ENCODE peak calls at places on chromosomes 6 and 20, in four cellular contexts. I is K562, N is SK-N-SH, D is IMR-90. U is an unnamed sample.

GRCh38 chr6:134936927-134937326 is 13.0 kb downstream of the ALDH8A1 start:
- DNase-seq in I (no peak), D (peak; percentile 82), N (no peak), U (no peak)

GRCh38 chr6:16625319-16626240 is 135.7 kb downstream of the ATXN1 start:
- DNase-seq in N (no peak), I (no peak), D (peak; percentile 28), U (peak; percentile 2)

GRCh38 chr6:75205776-75206334 is at the start of gene COL12A1:
- DNase-seq in N (peak; percentile 32), I (no peak), D (peak; percentile 100), U (peak; percentile 72)

GRCh38 chr20:37593710-37594109 is 66.0 kb upstream of the BLCAP start:
- DNase-seq in N (no peak), I (no peak), D (no peak), U (no peak)

GRCh38 chr20:20820104-20820503 is 107.7 kb upstream of the RALGAPA2 start:
- DNase-seq in N (peak; percentile 47), I (peak; percentile 41), D (no peak), U (peak; percentile 36)

GRCh38 chr6:26534681-26535465 is 3.3 kb upstream of the HMGN4 start:
- DNase-seq in N (no peak), D (no peak), I (no peak), U (peak; percentile 34)

GRCh38 chr20:4082406-4083102 is 67.2 kb upstream of the RNF24 start:
- DNase-seq in N (peak; percentile 32), D (peak; percentile 82), I (peak; percentile 93), U (no peak)

GRCh38 chr6:148317739-148318138 is 24.9 kb upstream of the SASH1 start:
- DNase-seq in I (no peak), N (no peak), D (no peak), U (no peak)

GRCh38 chr6:37052027-37052628 is 46.7 kb downstream of the FGD2 start:
- DNase-seq in I (peak; percentile 82), N (no peak), D (no peak), U (no peak)

GRCh38 chr20:1484438-1485120 is 6.6 kb downstream of the SIRPB2 start:
- DNase-seq in D (no peak), I (no peak), N (no peak), U (no peak)

GRCh38 chr6:110173506-110174132 is 5.9 kb downstream of the WASF1 start:
- DNase-seq in N (peak; percentile 22), I (peak; percentile 16), D (peak; percentile 1), U (no peak)

GRCh38 chr20:18132663-18133062 is 5.0 kb upstream of the KAT14 start:
- DNase-seq in N (no peak), I (no peak), D (no peak), U (no peak)

GRCh38 chr6:113458368-113459010 is 398.7 kb upstream of the MARCKS start:
- DNase-seq in N (no peak), D (peak; percentile 45), I (no peak), U (no peak)

GRCh38 chr6:142624978-142625715 is 319.8 kb downstream of the HIVEP2 start:
- DNase-seq in N (no peak), D (no peak), I (no peak), U (no peak)

GRCh38 chr6:3484240-3484639 is 27.4 kb upstream of the SLC22A23 start:
- DNase-seq in D (peak; percentile 49), I (no peak), N (no peak), U (no peak)

GRCh38 chr20:24984963-24985640 is 7.4 kb downstream of the APMAP start:
- DNase-seq in I (no peak), N (no peak), D (no peak), U (no peak)

GRCh38 chr6:151180321-151180720 is 59.4 kb upstream of the AKAP12 start:
- DNase-seq in N (no peak), D (no peak), I (no peak), U (no peak)

GRCh38 chr6:89045585-89045984 is 35.0 kb upstream of the PNRC1 start:
- DNase-seq in D (no peak), I (no peak), N (no peak), U (no peak)

GRCh38 chr6:5599112-5599511 is 337.8 kb downstream of the FARS2 start:
- DNase-seq in D (no peak), I (no peak), N (peak; percentile 41), U (no peak)

GRCh38 chr20:25699914-25700313 is 3.3 kb upstream of the ZNF337 start:
- DNase-seq in I (no peak), N (no peak), D (no peak), U (no peak)

GRCh38 chr20:37392441-37393195 is 46.7 kb downstream of the SRC start:
- DNase-seq in I (peak; percentile 64), N (peak; percentile 71), D (no peak), U (no peak)

GRCh38 chr20:60055740-60056139 is 97.5 kb downstream of the CDH26 start:
- DNase-seq in D (no peak), I (no peak), N (no peak), U (no peak)

GRCh38 chr20:64149141-64149540 is 15.1 kb upstream of the MYT1 start:
- DNase-seq in D (no peak), I (no peak), N (no peak), U (no peak)

GRCh38 chr6:166007349-166008263 is 160.0 kb downstream of the TBXT start:
- DNase-seq in D (peak; percentile 88), I (no peak), N (peak; percentile 55), U (peak; percentile 91)

GRCh38 chr20:14672066-14672465 is 334.7 kb upstream of the FLRT3 start:
- DNase-seq in N (no peak), I (no peak), D (no peak), U (no peak)

GRCh38 chr20:51713213-51713598 is 55.0 kb downstream of the ATP9A start:
- DNase-seq in D (no peak), I (no peak), N (no peak), U (no peak)

GRCh38 chr20:64109390-64109747 is 2.0 kb upstream of the NPBWR2 start:
- DNase-seq in D (no peak), I (no peak), N (no peak), U (no peak)

GRCh38 chr20:44069203-44069931 is 117.6 kb downstream of the JPH2 start:
- DNase-seq in I (no peak), D (no peak), N (no peak), U (no peak)

GRCh38 chr6:164085086-164085485 is 670.6 kb downstream of the QKI start:
- DNase-seq in I (no peak), D (no peak), N (no peak), U (no peak)

GRCh38 chr6:84043555-84043954 is 10.0 kb downstream of the MRAP2 start:
- DNase-seq in D (no peak), I (no peak), N (no peak), U (no peak)

GRCh38 chr6:149182262-149182661 is 135.2 kb upstream of the TAB2 start:
- DNase-seq in N (no peak), I (no peak), D (no peak), U (no peak)

GRCh38 chr6:133965817-133966360 is 12.9 kb downstream of the TBPL1 start:
- DNase-seq in I (no peak), D (peak; percentile 13), N (no peak), U (no peak)

GRCh38 chr6:149614352-149614751 is 34.2 kb downstream of the KATNA1 start:
- DNase-seq in N (no peak), D (peak; percentile 41), I (no peak), U (no peak)

GRCh38 chr6:24219670-24220069 is 93.7 kb downstream of the NRSN1 start:
- DNase-seq in N (no peak), D (no peak), I (no peak), U (no peak)

GRCh38 chr6:24215068-24215467 is 89.1 kb downstream of the NRSN1 start:
- DNase-seq in I (no peak), D (no peak), N (no peak), U (no peak)
- TF ChIP-seq RCOR1 in I (no peak), D (no peak), N (no peak), U (no peak)

GRCh38 chr6:130018830-130019795 is 732 bp downstream of the L3MBTL3 start:
- DNase-seq in I (peak; percentile 47), N (peak; percentile 58), D (peak; percentile 37), U (peak; percentile 11)
- TF ChIP-seq RCOR1 in I (no peak), N (no peak), D (no peak), U (no peak)

DNA sequence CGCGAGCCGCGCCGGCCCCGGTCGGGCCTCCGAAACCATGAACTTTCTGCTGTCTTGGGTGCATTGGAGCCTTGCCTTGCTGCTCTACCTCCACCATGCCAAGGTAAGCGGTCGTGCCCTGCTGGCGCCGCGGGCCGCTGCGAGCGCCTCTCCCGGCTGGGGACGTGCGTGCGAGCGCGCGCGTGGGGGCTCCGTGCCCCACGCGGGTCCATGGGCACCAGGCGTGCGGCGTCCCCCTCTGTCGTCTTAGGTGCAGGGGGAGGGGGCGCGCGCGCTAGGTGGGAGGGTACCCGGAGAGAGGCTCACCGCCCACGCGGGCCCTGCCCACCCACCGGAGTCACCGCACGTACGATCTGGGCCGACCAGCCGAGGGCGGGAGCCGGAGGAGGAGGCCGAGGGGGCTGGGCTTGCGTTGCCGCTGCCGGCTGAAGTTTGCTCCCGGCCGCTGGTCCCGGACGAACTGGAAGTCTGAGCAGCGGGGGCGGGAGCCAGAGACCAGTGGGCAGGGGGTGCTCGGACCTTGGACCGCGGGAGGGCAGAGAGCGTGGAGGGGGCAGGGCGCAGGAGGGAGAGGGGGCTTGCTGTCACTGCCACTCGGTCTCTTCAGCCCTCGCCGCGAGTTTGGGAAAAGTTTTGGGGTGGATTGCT is 1.3 kb downstream of the VEGFA start:
- DNase-seq in D (peak; percentile 45), I (peak; percentile 82), N (peak; percentile 72), U (peak; percentile 49)
- TF ChIP-seq RCOR1 in D (no peak), I (no peak), N (no peak), U (no peak)

GRCh38 chr6:52340603-52340880 is 21.4 kb upstream of the PAQR8 start:
- DNase-seq in N (no peak), D (no peak), I (no peak), U (no peak)
- TF ChIP-seq RCOR1 in N (no peak), D (no peak), I (no peak), U (no peak)

GRCh38 chr20:6700563-6701328 is 66.7 kb upstream of the BMP2 start:
- DNase-seq in D (no peak), I (no peak), N (no peak), U (no peak)
- TF ChIP-seq RCOR1 in D (no peak), I (no peak), N (no peak), U (no peak)

GRCh38 chr6:126217497-126217896 is 122.4 kb upstream of the CENPW start:
- DNase-seq in I (no peak), N (no peak), D (no peak), U (no peak)
- TF ChIP-seq RCOR1 in I (no peak), N (no peak), D (no peak), U (no peak)